ENCODE peak calls at places on chromosomes 12 and 14, in five cellular contexts. L is HepG2, E is fibroblast of lung, H is GM23248, X is mammary epithelial cell. A is an unnamed sample.

GRCh38 chr12:49553512-49554088 is 14.3 kb downstream of the MCRS1 start:
- DNase-seq in L (peak), E (no peak), H (peak), X (peak), A (peak)

GRCh38 chr12:50734409-50735263 is 29.3 kb upstream of the ATF1 start:
- DNase-seq in L (peak), E (peak), H (peak), X (no peak), A (peak)

GRCh38 chr14:49774111-49774510 is 6.2 kb downstream of the KLHDC2 start:
- DNase-seq in L (no peak), E (peak), H (no peak), X (no peak), A (no peak)

GRCh38 chr12:110304061-110304551 is 23.1 kb downstream of the ATP2A2 start:
- DNase-seq in L (no peak), E (peak), H (peak), X (peak), A (no peak)

GRCh38 chr12:94386422-94386821 is 73.2 kb downstream of the CEP83 start:
- DNase-seq in L (peak), E (peak), H (no peak), X (no peak), A (no peak)

GRCh38 chr14:54681819-54682261 is 114.9 kb downstream of the SAMD4A start:
- DNase-seq in L (no peak), E (peak), H (no peak), X (peak), A (peak)

GRCh38 chr14:24673534-24674203 is 39.7 kb upstream of the GZMB start:
- DNase-seq in L (no peak), E (no peak), H (no peak), X (peak), A (no peak)

GRCh38 chr12:4700621-4701026 is 19.6 kb upstream of the GALNT8 start:
- DNase-seq in L (no peak), E (peak), H (no peak), X (no peak), A (no peak)

GRCh38 chr12:106871477-106871876 is 84.2 kb upstream of the TMEM263 start:
- DNase-seq in L (no peak), E (peak), H (peak), X (peak), A (no peak)

GRCh38 chr14:52694761-52695480 is 437 bp downstream of the ERO1A start:
- DNase-seq in L (peak), E (peak), H (peak), X (peak), A (peak)

GRCh38 chr14:54343276-54344121 is 53.3 kb upstream of the CDKN3 start:
- DNase-seq in L (peak), E (peak), H (no peak), X (no peak), A (peak)

GRCh38 chr12:61538951-61539350 is 721.3 kb upstream of the USP15 start:
- DNase-seq in L (no peak), E (no peak), H (no peak), X (peak), A (no peak)

GRCh38 chr14:101179691-101180211 is 276.2 kb upstream of the RTL1 start:
- DNase-seq in L (no peak), E (no peak), H (no peak), X (no peak), A (no peak)

GRCh38 chr12:108004368-108004767 is 124.7 kb upstream of the WSCD2 start:
- DNase-seq in L (no peak), E (no peak), H (peak), X (no peak), A (no peak)

GRCh38 chr12:95548539-95549391 is 2.5 kb downstream of the USP44 start:
- DNase-seq in L (no peak), E (peak), H (peak), X (no peak), A (peak)

GRCh38 chr14:72049462-72049861 is 117.2 kb downstream of the RGS6 start:
- DNase-seq in L (no peak), E (peak), H (peak), X (peak), A (no peak)

GRCh38 chr12:57522887-57523705 is 472 bp downstream of the MBD6 start:
- DNase-seq in L (no peak), E (peak), H (peak), X (peak), A (no peak)

GRCh38 chr12:15599266-15600037 is 189.7 kb downstream of the EPS8 start:
- DNase-seq in L (no peak), E (peak), H (peak), X (peak), A (no peak)

GRCh38 chr12:51788876-51789275 is 59.6 kb downstream of the FIGNL2 start:
- DNase-seq in L (no peak), E (peak), H (peak), X (peak), A (no peak)

GRCh38 chr14:89167705-89168104 is 249.3 kb downstream of the FOXN3 start:
- DNase-seq in L (no peak), E (no peak), H (no peak), X (no peak), A (no peak)

GRCh38 chr14:57091030-57091608 is 177.6 kb downstream of the EXOC5 start:
- DNase-seq in L (no peak), E (no peak), H (no peak), X (no peak), A (no peak)

GRCh38 chr12:121808623-121809022 is 4.8 kb downstream of the SETD1B start:
- DNase-seq in L (no peak), E (no peak), H (no peak), X (no peak), A (no peak)

GRCh38 chr12:131098178-131098981 is 144.7 kb downstream of the ADGRD1 start:
- DNase-seq in L (no peak), E (no peak), H (no peak), X (no peak), A (no peak)

GRCh38 chr14:67620217-67620789 is 583 bp downstream of the ARG2 start:
- DNase-seq in L (no peak), E (no peak), H (peak), X (peak), A (peak)

GRCh38 chr12:67096533-67097318 is 172.4 kb upstream of the CAND1 start:
- DNase-seq in L (no peak), E (peak), H (peak), X (peak), A (no peak)

GRCh38 chr14:103339561-103339960 is 5.5 kb downstream of the EIF5 start:
- DNase-seq in L (no peak), E (no peak), H (no peak), X (no peak), A (no peak)

GRCh38 chr12:85007836-85008235 is 28.2 kb downstream of the TSPAN19 start:
- DNase-seq in L (no peak), E (no peak), H (peak), X (peak), A (no peak)

GRCh38 chr14:101255765-101256125 is 305.6 kb upstream of the DIO3 start:
- DNase-seq in L (no peak), E (no peak), H (no peak), X (no peak), A (peak)

GRCh38 chr14:90534091-90534837 is 137.4 kb downstream of the CALM1 start:
- DNase-seq in L (no peak), E (peak), H (peak), X (no peak), A (no peak)

GRCh38 chr12:71641390-71641789 is 22.3 kb downstream of the ZFC3H1 start:
- DNase-seq in L (no peak), E (no peak), H (no peak), X (no peak), A (no peak)

GRCh38 chr12:51926064-51926632 is 18.8 kb downstream of the ACVRL1 start:
- DNase-seq in L (no peak), E (no peak), H (no peak), X (no peak), A (no peak)

GRCh38 chr12:75960086-75960910 is 71.3 kb downstream of the PHLDA1 start:
- DNase-seq in L (peak), E (no peak), H (no peak), X (no peak), A (no peak)

GRCh38 chr14:100554082-100554677 is 33.0 kb downstream of the BEGAIN start:
- DNase-seq in L (no peak), E (no peak), H (peak), X (peak), A (no peak)

GRCh38 chr12:105492591-105492990 is 162.1 kb downstream of the C12orf75 start:
- DNase-seq in L (no peak), E (peak), H (peak), X (no peak), A (no peak)

GRCh38 chr14:36315159-36315853 is 5.1 kb downstream of the MBIP start:
- DNase-seq in L (no peak), E (no peak), H (no peak), X (peak), A (no peak)

GRCh38 chr12:59149995-59150642 is 229.8 kb upstream of the LRIG3 start:
- DNase-seq in L (peak), E (peak), H (peak), X (peak), A (peak)

GRCh38 chr12:65156366-65156831 is 13.0 kb upstream of the LEMD3 start:
- DNase-seq in L (no peak), E (no peak), H (peak), X (no peak), A (no peak)

GRCh38 chr12:8906781-8907180 is 7.5 kb upstream of the PHC1 start:
- DNase-seq in L (no peak), E (no peak), H (no peak), X (no peak), A (no peak)
- H3K9ac ChIP-seq in L (no peak), E (no peak), H (no peak), X (no peak), A (no peak)

DNA sequence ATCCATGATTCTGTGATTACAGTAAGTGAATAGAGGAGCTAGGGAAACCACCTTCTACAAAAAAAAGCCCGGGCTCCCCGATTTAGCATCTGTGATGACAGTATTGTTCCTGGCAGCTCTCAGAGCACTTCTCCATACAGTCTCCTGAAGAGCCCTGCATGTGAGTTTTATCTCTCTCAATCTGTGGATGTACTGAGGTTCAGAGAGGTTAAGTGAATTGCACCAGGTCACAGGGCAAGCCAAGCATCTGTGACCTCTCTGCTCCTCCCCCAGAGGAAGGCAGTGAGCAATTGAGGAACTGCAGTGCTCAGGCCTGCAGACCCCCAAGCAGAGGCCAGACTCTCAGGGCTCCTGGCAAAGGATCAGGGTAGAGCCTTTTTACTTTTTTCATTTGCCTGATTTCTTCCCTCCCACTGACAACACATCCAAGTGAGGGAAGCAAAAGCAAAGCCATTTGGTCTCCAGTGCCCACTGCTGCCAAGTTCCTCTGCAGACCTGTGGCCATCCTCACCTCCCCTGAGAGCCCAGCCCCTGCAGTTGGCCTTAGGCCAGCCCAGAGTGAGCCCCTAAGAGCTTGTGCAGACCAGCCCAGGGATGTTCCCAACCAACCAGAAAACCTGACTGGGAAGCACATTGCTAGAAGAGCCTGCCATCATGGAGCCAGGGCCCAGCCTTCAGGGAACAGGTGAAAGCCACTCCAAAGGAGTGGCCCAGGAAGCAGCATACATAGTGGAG is 47.6 kb upstream of the PNMA1 start:
- DNase-seq in L (no peak), E (no peak), H (peak), X (no peak), A (no peak)
- H3K4me3 ChIP-seq in L (no peak), E (no peak), H (no peak), X (no peak), A (no peak)

GRCh38 chr12:122981036-122981471 is 573 bp downstream of the ARL6IP4 start:
- DNase-seq in L (no peak), E (peak), H (peak), X (no peak), A (peak)
- H3K9ac ChIP-seq in L (peak), E (peak), H (peak), X (peak), A (peak)

DNA sequence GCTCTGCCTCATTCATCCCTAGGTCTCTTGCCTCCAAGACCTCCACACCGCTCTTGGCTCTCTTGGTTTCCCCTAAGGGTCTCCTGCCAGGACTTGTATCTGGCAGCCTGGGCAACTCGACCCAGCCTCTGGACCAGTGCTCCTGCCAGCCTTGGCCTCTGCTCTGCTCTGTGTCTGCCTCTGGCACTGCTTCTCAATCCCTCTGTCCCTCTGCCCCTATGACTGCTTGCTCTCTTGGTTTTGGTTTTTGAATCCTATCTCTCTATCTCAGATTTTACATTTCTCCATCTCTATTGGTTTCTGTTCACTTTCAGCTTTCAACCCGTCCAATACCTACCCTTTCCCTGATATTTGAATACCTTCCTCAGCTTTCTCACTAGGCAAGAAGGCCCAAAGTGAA is 6.3 kb downstream of the ITGA5 start:
- DNase-seq in L (no peak), E (no peak), H (peak), X (no peak), A (no peak)
- H3K4me3 ChIP-seq in L (no peak), E (peak), H (peak), X (no peak), A (no peak)

DNA sequence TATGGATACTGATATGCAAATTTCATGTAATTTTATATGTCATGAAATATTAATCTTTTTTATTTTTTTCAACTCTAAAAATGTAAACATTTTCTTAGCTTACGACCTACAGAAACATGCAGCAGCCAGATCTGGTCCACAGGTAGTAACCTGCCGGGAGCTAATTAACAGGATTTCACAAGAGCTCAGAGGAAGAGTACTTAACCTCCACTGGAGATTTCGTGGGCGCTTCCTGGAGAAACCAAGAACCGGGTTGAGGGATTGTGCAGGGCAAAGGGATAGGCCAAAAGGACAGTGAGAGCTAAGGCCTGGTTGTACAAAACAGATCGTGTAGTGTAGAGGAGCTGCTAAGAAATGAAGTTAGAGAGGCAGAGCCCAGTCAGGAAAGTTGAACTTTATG is 315.7 kb downstream of the PAWR start:
- DNase-seq in L (no peak), E (no peak), H (no peak), X (peak), A (no peak)
- H3K9ac ChIP-seq in L (no peak), E (no peak), H (no peak), X (no peak), A (no peak)

DNA sequence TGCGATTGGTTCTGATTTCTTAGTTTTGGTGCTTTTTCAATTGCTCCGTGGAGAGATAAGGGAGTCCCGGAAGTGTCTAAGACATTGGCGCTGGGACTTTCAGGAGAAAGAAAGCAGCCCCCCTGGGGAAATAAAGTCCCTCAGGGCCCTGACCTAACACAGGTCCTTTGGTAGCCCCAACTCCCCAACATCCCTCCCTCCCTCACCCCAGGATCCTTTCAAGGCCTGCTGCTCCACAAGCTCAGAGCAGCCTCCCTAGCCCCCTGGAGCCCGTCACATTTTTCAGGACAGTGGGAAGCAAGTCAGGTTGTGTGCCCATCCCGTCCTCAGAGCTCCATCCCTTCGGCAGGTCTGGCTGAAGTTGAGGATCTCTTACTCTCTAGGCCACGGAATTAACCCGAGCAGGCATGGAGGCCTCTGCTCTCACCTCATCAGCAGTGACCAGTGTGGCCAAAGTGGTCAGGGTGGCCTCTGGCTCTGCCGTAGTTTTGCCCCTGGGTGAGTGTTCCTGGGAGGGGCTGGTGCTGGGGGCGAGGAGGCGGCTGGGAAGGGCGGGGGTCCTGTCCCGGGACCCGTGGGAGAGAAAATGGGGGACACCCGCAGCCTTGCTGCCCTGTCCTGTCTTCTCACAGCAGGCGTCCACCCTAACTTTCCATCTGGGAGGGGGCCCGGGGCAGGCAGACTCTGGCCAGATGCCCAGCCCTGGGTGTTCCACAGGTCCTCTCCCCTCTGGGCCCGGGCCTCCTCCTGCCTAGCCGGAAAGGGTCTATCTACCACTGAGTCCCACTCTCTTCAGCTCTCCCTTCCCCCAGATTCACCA is 950 bp downstream of the IFI27 start:
- DNase-seq in L (no peak), E (no peak), H (no peak), X (no peak), A (no peak)
- H3K4me3 ChIP-seq in L (no peak), E (no peak), H (no peak), X (no peak), A (no peak)

GRCh38 chr14:95260537-95261440 is 58.9 kb downstream of the CLMN start:
- DNase-seq in L (no peak), E (peak), H (peak), X (peak), A (no peak)
- H3K9ac ChIP-seq in L (no peak), E (no peak), H (no peak), X (no peak), A (no peak)

DNA sequence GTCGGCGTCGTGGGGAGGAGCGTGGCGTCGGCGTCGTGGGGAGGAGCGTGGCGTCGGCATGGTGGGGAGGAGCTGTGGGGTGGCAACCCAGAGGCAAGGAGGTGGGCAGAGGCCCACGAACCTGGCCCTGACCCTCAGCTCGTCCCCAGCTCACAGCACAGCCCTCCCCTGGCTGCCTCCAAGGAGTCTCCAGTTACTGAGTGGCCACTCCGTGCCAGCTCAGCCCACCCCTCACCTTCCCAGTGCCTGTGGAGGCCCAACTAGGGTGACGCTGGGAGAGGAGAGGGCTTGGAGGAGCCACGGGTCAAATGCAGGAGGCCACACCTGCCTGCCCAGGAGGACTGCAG is 5.8 kb downstream of the ADSS1 start:
- DNase-seq in L (no peak), E (no peak), H (no peak), X (no peak), A (no peak)
- H3K4me3 ChIP-seq in L (no peak), E (no peak), H (no peak), X (no peak), A (no peak)